ENCODE peak calls at places on chromosome 5, in nine cellular contexts. S is substantia nigra, A is SJCRH30, O is fibroblast of pulmonary artery, E is breast epithelium, J is NCI-H1417, V is GM19239, G is MCF 10A, D is stromal cell of bone marrow. T is an unnamed sample.
A peak's percentile ranks its signal among the peaks of the same experiment; 100 is the strongest.

GRCh38 chr5:177426566-177427210 is at the start of gene GRK6:
- DNase-seq in E (no peak), V (no peak), S (no peak), G (peak; percentile 68), A (peak; percentile 56), J (peak; percentile 61), O (no peak), D (no peak), T (no peak)

GRCh38 chr5:107289030-107289714 is 381.6 kb downstream of the EFNA5 start:
- DNase-seq in J (no peak), E (no peak), O (no peak), A (no peak), S (no peak), V (peak; percentile 13), D (no peak), G (no peak), T (no peak)

GRCh38 chr5:176533894-176534611 is 3.1 kb downstream of the RNF44 start:
- DNase-seq in S (no peak), E (no peak), A (no peak), G (peak; percentile 63), O (no peak), V (no peak), D (no peak), J (no peak), T (no peak)

GRCh38 chr5:89534331-89534730 is 651.3 kb upstream of the MEF2C start:
- DNase-seq in O (peak; percentile 20), A (no peak), S (no peak), V (no peak), G (no peak), J (no peak), E (no peak), D (no peak), T (peak; percentile 3)

GRCh38 chr5:134223406-134224251 is 2.2 kb downstream of the PPP2CA start:
- DNase-seq in D (no peak), O (peak; percentile 32), S (no peak), E (no peak), A (peak; percentile 24), J (no peak), G (peak; percentile 53), V (no peak), T (no peak)

GRCh38 chr5:108054349-108054748 is 327.5 kb downstream of the FBXL17 start:
- DNase-seq in D (no peak), O (no peak), J (no peak), E (no peak), G (no peak), S (no peak), V (no peak), A (peak; percentile 36), T (no peak)

GRCh38 chr5:95788493-95788892 is 34.0 kb downstream of the GLRX start:
- DNase-seq in E (no peak), V (no peak), J (no peak), D (no peak), A (no peak), S (no peak), O (no peak), G (no peak), T (no peak)

GRCh38 chr5:148966937-148967336 is 95.9 kb downstream of the SH3TC2 start:
- DNase-seq in O (no peak), S (no peak), J (no peak), A (no peak), V (no peak), G (no peak), D (no peak), E (no peak), T (no peak)

GRCh38 chr5:80068775-80069174 is 33.6 kb downstream of the THBS4 start:
- DNase-seq in J (no peak), O (no peak), G (no peak), V (no peak), A (no peak), S (no peak), D (no peak), E (no peak), T (no peak)

GRCh38 chr5:154708845-154709244 is 46.3 kb upstream of the LARP1 start:
- DNase-seq in A (no peak), S (no peak), V (no peak), J (no peak), O (no peak), D (no peak), G (peak; percentile 93), E (no peak), T (peak; percentile 31)

GRCh38 chr5:77635617-77636422 is 2.7 kb downstream of the OTP start:
- DNase-seq in J (no peak), G (peak; percentile 10), V (no peak), D (no peak), A (peak; percentile 41), E (no peak), O (no peak), S (no peak), T (peak; percentile 10)

GRCh38 chr5:59591162-59591561 is 302.4 kb downstream of the PDE4D start:
- DNase-seq in G (no peak), O (no peak), D (no peak), J (no peak), S (no peak), V (no peak), E (no peak), A (no peak), T (no peak)

GRCh38 chr5:126363658-126364057 is 59.6 kb upstream of the GRAMD2B start:
- DNase-seq in E (no peak), G (peak; percentile 67), J (no peak), O (peak; percentile 42), S (no peak), D (no peak), V (no peak), A (no peak), T (peak; percentile 64)

GRCh38 chr5:6085461-6085860 is 292.9 kb downstream of the MED10 start:
- DNase-seq in A (no peak), J (no peak), V (no peak), G (peak; percentile 0), O (no peak), E (no peak), D (no peak), S (no peak), T (no peak)

GRCh38 chr5:67636091-67636490 is 439.5 kb upstream of the CD180 start:
- DNase-seq in V (no peak), J (no peak), E (no peak), D (no peak), S (peak; percentile 49), G (no peak), O (peak; percentile 25), A (no peak), T (no peak)

GRCh38 chr5:168897387-168898122 is 318.4 kb upstream of the PANK3 start:
- DNase-seq in J (no peak), E (no peak), A (no peak), V (no peak), G (no peak), O (no peak), D (no peak), S (no peak), T (no peak)

GRCh38 chr5:7078901-7079300 is 317.0 kb upstream of the ADCY2 start:
- DNase-seq in S (no peak), G (peak; percentile 5), O (no peak), V (no peak), E (no peak), A (peak; percentile 18), J (peak; percentile 31), D (no peak), T (no peak)

GRCh38 chr5:39520232-39520572 is 95.4 kb upstream of the DAB2 start:
- DNase-seq in J (no peak), G (peak; percentile 75), E (no peak), S (no peak), O (peak; percentile 96), V (no peak), A (peak; percentile 91), D (peak; percentile 50), T (peak; percentile 79)

GRCh38 chr5:164876793-164877192 is 1371.4 kb downstream of the MAT2B start:
- DNase-seq in O (no peak), E (no peak), A (no peak), V (no peak), D (no peak), S (no peak), J (no peak), G (no peak), T (no peak)

GRCh38 chr5:145568581-145568980 is 266.6 kb downstream of the PRELID2 start:
- DNase-seq in S (no peak), V (no peak), A (no peak), J (no peak), E (no peak), G (peak; percentile 52), D (no peak), O (peak; percentile 14), T (no peak)

T was measured in amniotic epithelial cell.